ENCODE peak calls at places on chromosomes 2 and 18, in four cellular contexts. One of them, this sample, is unnamed.

GRCh38 chr2:200454839-200455801 is 54.7 kb downstream of the KCTD18 start:
- DNase-seq in spleen: no peak
- DNase-seq in fibroblast of gingiva: peak
- DNase-seq in stimulated activated naive CD4-positive, alpha-beta T cell: no peak
- DNase-seq in this sample: peak

GRCh38 chr18:77131652-77132368 is 773 bp downstream of the MBP start:
- DNase-seq in stimulated activated naive CD4-positive, alpha-beta T cell: no peak
- DNase-seq in fibroblast of gingiva: peak
- DNase-seq in spleen: peak
- DNase-seq in this sample: no peak

GRCh38 chr18:63970803-63971191 is 916 bp downstream of the SERPINB8 start:
- DNase-seq in fibroblast of gingiva: peak
- DNase-seq in stimulated activated naive CD4-positive, alpha-beta T cell: no peak
- DNase-seq in spleen: peak
- DNase-seq in this sample: no peak

GRCh38 chr2:209191139-209191538 is 232.7 kb upstream of the MAP2 start:
- DNase-seq in stimulated activated naive CD4-positive, alpha-beta T cell: no peak
- DNase-seq in fibroblast of gingiva: peak
- DNase-seq in spleen: no peak
- DNase-seq in this sample: no peak

GRCh38 chr18:26526128-26526965 is 22.0 kb downstream of the KCTD1 start:
- DNase-seq in spleen: no peak
- DNase-seq in fibroblast of gingiva: no peak
- DNase-seq in stimulated activated naive CD4-positive, alpha-beta T cell: no peak
- DNase-seq in this sample: no peak

GRCh38 chr2:214593723-214594122 is 182.9 kb downstream of the VWC2L start:
- DNase-seq in stimulated activated naive CD4-positive, alpha-beta T cell: no peak
- DNase-seq in fibroblast of gingiva: peak
- DNase-seq in spleen: no peak
- DNase-seq in this sample: peak

GRCh38 chr18:37457754-37458153 is 107.8 kb downstream of the CELF4 start:
- DNase-seq in spleen: no peak
- DNase-seq in stimulated activated naive CD4-positive, alpha-beta T cell: no peak
- DNase-seq in fibroblast of gingiva: no peak
- DNase-seq in this sample: no peak

GRCh38 chr2:160279813-160280465 is 79.9 kb upstream of the ITGB6 start:
- DNase-seq in fibroblast of gingiva: no peak
- DNase-seq in spleen: no peak
- DNase-seq in stimulated activated naive CD4-positive, alpha-beta T cell: no peak
- DNase-seq in this sample: peak

GRCh38 chr2:237900891-237901831 is 41.7 kb downstream of the RAMP1 start:
- DNase-seq in fibroblast of gingiva: no peak
- DNase-seq in stimulated activated naive CD4-positive, alpha-beta T cell: no peak
- DNase-seq in spleen: peak
- DNase-seq in this sample: no peak

GRCh38 chr2:217108575-217109027 is 248.7 kb upstream of the TNP1 start:
- DNase-seq in stimulated activated naive CD4-positive, alpha-beta T cell: no peak
- DNase-seq in fibroblast of gingiva: no peak
- DNase-seq in spleen: no peak
- DNase-seq in this sample: no peak

GRCh38 chr18:42334931-42335330 is 379.9 kb downstream of the PIK3C3 start:
- DNase-seq in fibroblast of gingiva: no peak
- DNase-seq in stimulated activated naive CD4-positive, alpha-beta T cell: no peak
- DNase-seq in spleen: no peak
- DNase-seq in this sample: no peak

GRCh38 chr2:64251497-64252277 is 107.5 kb upstream of the PELI1 start:
- DNase-seq in fibroblast of gingiva: no peak
- DNase-seq in stimulated activated naive CD4-positive, alpha-beta T cell: no peak
- DNase-seq in spleen: no peak
- DNase-seq in this sample: no peak

GRCh38 chr2:235827585-235827992 is 333.7 kb downstream of the AGAP1 start:
- DNase-seq in spleen: peak
- DNase-seq in fibroblast of gingiva: peak
- DNase-seq in stimulated activated naive CD4-positive, alpha-beta T cell: no peak
- DNase-seq in this sample: peak

GRCh38 chr2:137228566-137228965 is 463.2 kb downstream of the THSD7B start:
- DNase-seq in fibroblast of gingiva: peak
- DNase-seq in spleen: no peak
- DNase-seq in stimulated activated naive CD4-positive, alpha-beta T cell: no peak
- DNase-seq in this sample: no peak

GRCh38 chr2:18473241-18473841 is 87.1 kb downstream of the RDH14 start:
- DNase-seq in fibroblast of gingiva: peak
- DNase-seq in spleen: no peak
- DNase-seq in stimulated activated naive CD4-positive, alpha-beta T cell: no peak
- DNase-seq in this sample: peak

GRCh38 chr2:238921681-238922319 is 73.9 kb downstream of the TWIST2 start:
- DNase-seq in fibroblast of gingiva: no peak
- DNase-seq in stimulated activated naive CD4-positive, alpha-beta T cell: no peak
- DNase-seq in spleen: peak
- DNase-seq in this sample: no peak

GRCh38 chr2:174078275-174078674 is 113.1 kb upstream of the SP3 start:
- DNase-seq in spleen: no peak
- DNase-seq in fibroblast of gingiva: no peak
- DNase-seq in stimulated activated naive CD4-positive, alpha-beta T cell: no peak
- DNase-seq in this sample: peak

GRCh38 chr2:96089356-96090180 is 26.8 kb downstream of the ADRA2B start:
- DNase-seq in spleen: peak
- DNase-seq in fibroblast of gingiva: no peak
- DNase-seq in stimulated activated naive CD4-positive, alpha-beta T cell: no peak
- DNase-seq in this sample: no peak